ENCODE peak calls at places on chromosomes 2 and 18, in six cellular contexts. W, Y, H, X, R and J are unnamed samples.

GRCh38 chr2:168348076-168348475 is 100.7 kb upstream of the STK39 start:
- DNase-seq in W (peak), Y (no peak), H (peak), X (peak), R (peak), J (peak)

GRCh38 chr18:34493099-34493544 is 217.0 kb upstream of the DTNA start:
- DNase-seq in W (peak), Y (peak), H (peak), X (peak), R (peak), J (peak)

GRCh38 chr2:19982268-19982667 is 7.6 kb downstream of the WDR35 start:
- DNase-seq in W (no peak), Y (no peak), H (peak), X (no peak), R (no peak), J (no peak)

GRCh38 chr18:28657836-28658410 is 481.0 kb upstream of the CDH2 start:
- DNase-seq in W (no peak), Y (no peak), H (no peak), X (no peak), R (no peak), J (no peak)

GRCh38 chr2:189142893-189143759 is 36.4 kb downstream of the COL5A2 start:
- DNase-seq in W (peak), Y (no peak), H (peak), X (peak), R (peak), J (peak)

GRCh38 chr2:100246163-100247145 is 75.8 kb downstream of the LONRF2 start:
- DNase-seq in W (no peak), Y (no peak), H (peak), X (no peak), R (no peak), J (no peak)

GRCh38 chr2:190468814-190469569 is 60.8 kb downstream of the MFSD6 start:
- DNase-seq in W (peak), Y (no peak), H (peak), X (peak), R (peak), J (peak)

GRCh38 chr18:79611040-79611681 is 68.4 kb upstream of the CTDP1 start:
- DNase-seq in W (no peak), Y (peak), H (peak), X (peak), R (no peak), J (no peak)

GRCh38 chr2:26721267-26722032 is 28.9 kb downstream of the KCNK3 start:
- DNase-seq in W (no peak), Y (no peak), H (no peak), X (no peak), R (peak), J (no peak)

GRCh38 chr18:13511961-13512572 is 214.3 kb downstream of the FAM210A start:
- DNase-seq in W (no peak), Y (no peak), H (no peak), X (no peak), R (no peak), J (no peak)

GRCh38 chr18:33128581-33128980 is 311.9 kb downstream of the CCDC178 start:
- DNase-seq in W (no peak), Y (no peak), H (no peak), X (no peak), R (no peak), J (no peak)

GRCh38 chr2:25035537-25036220 is 6.2 kb upstream of the EFR3B start:
- DNase-seq in W (no peak), Y (no peak), H (no peak), X (no peak), R (no peak), J (no peak)

GRCh38 chr2:163123526-163123925 is 285.0 kb upstream of the KCNH7 start:
- DNase-seq in W (no peak), Y (no peak), H (no peak), X (no peak), R (no peak), J (no peak)

GRCh38 chr18:657311-657997 is at the start of gene TYMS:
- DNase-seq in W (peak), Y (peak), H (peak), X (peak), R (peak), J (peak)

GRCh38 chr2:43939695-43940094 is 56.1 kb downstream of the LRPPRC start:
- DNase-seq in W (no peak), Y (no peak), H (no peak), X (no peak), R (no peak), J (no peak)

GRCh38 chr18:55234366-55235093 is 275.3 kb upstream of the CCDC68 start:
- DNase-seq in W (peak), Y (no peak), H (peak), X (peak), R (peak), J (peak)

GRCh38 chr2:222864296-222864695 is 3.5 kb downstream of the ACSL3 start:
- DNase-seq in W (no peak), Y (no peak), H (peak), X (peak), R (no peak), J (no peak)

GRCh38 chr2:222861411-222862067 is 703 bp downstream of the ACSL3 start:
- DNase-seq in W (peak), Y (peak), H (no peak), X (no peak), R (peak), J (peak)

GRCh38 chr2:222860740-222861410 is at the start of gene ACSL3:
- DNase-seq in W (peak), Y (peak), H (peak), X (peak), R (peak), J (peak)

GRCh38 chr2:222862915-222863544 is 2.2 kb downstream of the ACSL3 start:
- DNase-seq in W (no peak), Y (no peak), H (peak), X (no peak), R (no peak), J (no peak)

GRCh38 chr2:222862068-222862914 is 1.5 kb downstream of the ACSL3 start:
- DNase-seq in W (no peak), Y (no peak), H (peak), X (peak), R (peak), J (no peak)
- TF ChIP-seq CTCF in W (no peak), Y (no peak), H (peak), X (peak), R (no peak), J (peak)

DNA sequence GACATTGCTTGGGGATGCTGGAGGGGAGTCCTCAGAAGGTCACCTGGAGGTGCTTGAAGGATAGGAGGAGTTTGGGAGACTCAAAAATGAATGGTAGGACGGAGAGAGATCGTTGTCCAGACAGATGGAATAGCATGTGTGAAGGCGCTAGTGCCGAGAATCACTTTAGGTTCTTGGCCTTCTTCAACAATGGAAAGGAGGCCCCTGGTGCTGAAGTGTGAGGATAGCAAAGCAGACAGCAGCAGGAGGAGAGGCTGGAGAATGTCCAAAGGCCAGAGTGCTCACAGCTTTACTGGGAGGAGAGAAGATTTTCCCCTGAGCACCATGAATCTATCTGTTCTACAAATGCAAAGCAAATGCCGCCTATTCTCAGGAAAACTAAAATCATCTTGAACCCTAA is 456.3 kb downstream of the LPIN1 start:
- DNase-seq in W (no peak), Y (no peak), H (peak), X (peak), R (no peak), J (no peak)
- TF ChIP-seq CTCF in W (no peak), Y (no peak), H (peak), X (no peak), R (no peak), J (no peak)

GRCh38 chr2:175181877-175182308 is 383 bp upstream of the ATP5MC3 start:
- DNase-seq in W (no peak), Y (no peak), H (no peak), X (no peak), R (no peak), J (no peak)

GRCh38 chr2:175180701-175181103 is 808 bp downstream of the ATP5MC3 start:
- DNase-seq in W (peak), Y (peak), H (peak), X (peak), R (peak), J (peak)

GRCh38 chr2:175176624-175177023 is 4.9 kb downstream of the ATP5MC3 start:
- DNase-seq in W (no peak), Y (no peak), H (no peak), X (no peak), R (no peak), J (no peak)

GRCh38 chr2:175183674-175184073 is 2.2 kb upstream of the ATP5MC3 start:
- DNase-seq in W (no peak), Y (no peak), H (no peak), X (no peak), R (no peak), J (no peak)

GRCh38 chr2:175181104-175181876 is at the start of gene ATP5MC3:
- DNase-seq in W (peak), Y (peak), H (peak), X (peak), R (peak), J (peak)
- TF ChIP-seq CTCF in W (peak), Y (no peak), H (peak), X (peak), R (no peak), J (no peak)

GRCh38 chr18:5973079-5973478 is 77.8 kb upstream of the TMEM200C start:
- DNase-seq in W (no peak), Y (no peak), H (no peak), X (no peak), R (no peak), J (no peak)

GRCh38 chr18:5972298-5972697 is 77.0 kb upstream of the TMEM200C start:
- DNase-seq in W (peak), Y (no peak), H (no peak), X (no peak), R (no peak), J (peak)

GRCh38 chr18:5977022-5977421 is 81.7 kb upstream of the TMEM200C start:
- DNase-seq in W (no peak), Y (no peak), H (no peak), X (no peak), R (no peak), J (no peak)

GRCh38 chr18:5974696-5975095 is 79.4 kb upstream of the TMEM200C start:
- DNase-seq in W (no peak), Y (no peak), H (no peak), X (no peak), R (no peak), J (no peak)

DNA sequence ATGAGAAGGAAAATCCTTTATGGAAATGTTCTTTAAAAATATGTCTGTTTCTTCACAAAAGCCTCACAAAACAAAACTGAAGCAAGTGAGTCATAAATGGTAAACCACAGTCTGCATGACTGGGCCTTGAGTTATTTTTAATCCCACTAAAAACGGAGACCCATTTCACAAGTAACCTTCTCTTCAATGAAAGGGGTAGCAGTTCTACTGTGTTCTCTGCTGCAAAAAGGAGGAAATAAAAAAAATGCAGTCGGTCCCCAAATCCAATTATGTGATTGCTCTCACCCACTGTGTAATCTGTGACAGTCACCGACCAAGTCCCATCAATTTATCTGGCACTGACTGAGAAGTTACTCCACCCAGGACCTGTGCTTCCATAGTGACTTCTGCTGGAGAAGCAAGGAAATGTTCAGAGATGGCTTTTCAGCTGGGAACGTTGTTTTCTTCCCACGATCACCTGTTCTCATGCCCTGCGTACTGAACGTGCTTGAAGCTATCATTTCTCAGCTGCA is 79.8 kb upstream of the TMEM200C start:
- DNase-seq in W (peak), Y (no peak), H (peak), X (peak), R (no peak), J (peak)
- TF ChIP-seq CTCF in W (no peak), Y (no peak), H (peak), X (peak), R (no peak), J (peak)

GRCh38 chr2:217929294-217929671 is 73.5 kb downstream of the TNS1 start:
- DNase-seq in W (no peak), Y (peak), H (no peak), X (no peak), R (no peak), J (no peak)
- TF ChIP-seq CTCF in W (no peak), Y (no peak), H (no peak), X (no peak), R (no peak), J (no peak)

DNA sequence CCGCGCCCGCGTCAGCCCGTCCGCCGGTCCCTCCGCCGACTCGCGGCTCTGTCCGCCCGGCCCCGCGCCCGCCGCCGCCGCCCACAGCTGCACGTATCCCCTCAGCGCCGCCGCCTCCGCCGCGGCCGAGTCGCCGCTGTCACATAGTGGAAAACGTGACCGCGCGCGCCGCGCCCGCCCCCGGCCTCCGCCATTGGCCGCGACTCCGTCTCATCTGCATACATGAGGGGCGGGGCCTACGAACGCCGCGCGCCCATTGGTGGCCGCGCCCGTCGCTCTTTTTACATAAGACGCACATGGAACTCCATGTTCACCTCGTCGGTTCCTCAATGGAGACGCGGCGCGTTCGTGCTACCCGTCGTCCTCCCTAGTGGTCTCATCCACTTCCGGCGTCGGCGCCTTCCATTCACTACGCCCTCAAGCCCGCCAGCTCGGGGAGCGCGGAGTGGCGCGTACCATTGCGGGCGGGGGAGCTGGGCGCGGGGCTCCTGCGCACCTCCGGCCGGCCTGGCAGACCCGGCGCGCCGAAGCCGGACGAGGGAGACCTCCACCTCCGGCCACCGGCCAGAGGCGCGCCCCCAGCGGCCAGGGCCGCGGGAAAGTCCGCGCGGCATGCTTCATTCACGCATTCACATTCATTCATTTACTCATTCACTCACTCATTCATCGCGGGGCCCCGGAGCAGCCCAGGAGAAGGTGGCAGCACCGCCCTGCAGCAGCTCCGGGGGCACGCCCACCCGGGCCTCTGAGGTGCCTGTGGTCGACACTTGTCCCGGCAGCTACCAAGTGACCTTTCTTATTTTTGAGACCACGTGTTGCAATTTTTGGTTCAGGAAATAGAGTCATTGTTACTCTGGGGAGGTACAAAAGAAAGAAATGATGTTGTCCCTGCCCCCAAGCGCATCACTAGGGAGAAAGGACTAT is 502 bp upstream of the PER2 start:
- DNase-seq in W (peak), Y (peak), H (peak), X (peak), R (peak), J (peak)
- TF ChIP-seq CTCF in W (peak), Y (no peak), H (no peak), X (peak), R (no peak), J (peak)